ENCODE peak calls at places on chromosomes 3 and 15, in six cellular contexts. E is NCI-H446 treated with DMSO at 0.1 percent for 48 hours, M is kidney tubule cell, I is T-cell, C is A549, A is NCI-H2171 treated with DMSO at 0.1 percent for 48 hours. L is an unnamed sample.

GRCh38 chr15:81000144-81000625 is 538 bp upstream of the TLNRD1 start:
- DNase-seq in E (no peak), M (peak), I (no peak), C (no peak), A (peak), L (no peak)

GRCh38 chr3:149512073-149512782 is 37.7 kb downstream of the TM4SF4 start:
- DNase-seq in E (peak), M (peak), I (peak), C (peak), A (peak), L (peak)

GRCh38 chr15:28890711-28891495 is 5.1 kb downstream of the APBA2 start:
- DNase-seq in E (no peak), M (no peak), I (peak), C (no peak), A (no peak), L (no peak)

GRCh38 chr15:99053380-99054024 is 45.9 kb upstream of the PGPEP1L start:
- DNase-seq in E (no peak), M (peak), I (no peak), C (no peak), A (no peak), L (no peak)

GRCh38 chr3:145807990-145808389 is 353.0 kb downstream of the PLOD2 start:
- DNase-seq in E (no peak), M (no peak), I (no peak), C (no peak), A (peak), L (peak)

GRCh38 chr3:44065741-44066140 is 175.9 kb upstream of the TOPAZ1 start:
- DNase-seq in E (no peak), M (peak), I (no peak), C (no peak), A (no peak), L (no peak)

GRCh38 chr3:98513136-98513535 is 9.6 kb downstream of the CLDND1 start:
- DNase-seq in E (no peak), M (peak), I (no peak), C (no peak), A (no peak), L (peak)

GRCh38 chr3:17201538-17201937 is 316.8 kb downstream of the PLCL2 start:
- DNase-seq in E (no peak), M (no peak), I (no peak), C (no peak), A (no peak), L (no peak)

GRCh38 chr3:122668930-122669730 is 11.5 kb upstream of the PARP14 start:
- DNase-seq in E (no peak), M (peak), I (no peak), C (peak), A (no peak), L (peak)

GRCh38 chr3:194269610-194270145 is 81.5 kb downstream of the CPN2 start:
- DNase-seq in E (no peak), M (peak), I (no peak), C (no peak), A (no peak), L (peak)

GRCh38 chr3:52183786-52184445 is 14.0 kb upstream of the ALAS1 start:
- DNase-seq in E (no peak), M (no peak), I (no peak), C (no peak), A (no peak), L (no peak)

GRCh38 chr3:122066331-122067213 is 11.4 kb downstream of the CD86 start:
- DNase-seq in E (no peak), M (no peak), I (no peak), C (no peak), A (no peak), L (no peak)

GRCh38 chr3:186806173-186807055 is at the start of gene RFC4:
- DNase-seq in E (peak), M (peak), I (peak), C (peak), A (peak), L (peak)

GRCh38 chr3:38834717-38835116 is 18.7 kb upstream of the SCN10A start:
- DNase-seq in E (no peak), M (no peak), I (no peak), C (no peak), A (no peak), L (no peak)

GRCh38 chr15:47027322-47027946 is 689.9 kb upstream of the SEMA6D start:
- DNase-seq in E (peak), M (no peak), I (no peak), C (no peak), A (peak), L (no peak)

L was measured in fibroblast of mammary gland.